ENCODE peak calls at places on chromosomes 11 and 22, in ten cellular contexts. D is neural progenitor cell; H is OCI-LY7; O is right atrium auricular region; I is heart right ventricle; G is CD8-positive, alpha-beta T cell; X is spleen; Z is cardiac muscle cell; N is MM.1S; T is body of pancreas. Y is an unnamed sample.

GRCh38 chr11:72179049-72179803 is 12.7 kb upstream of the FOLR1 start:
- DNase-seq in D (no peak), H (no peak), O (no peak), I (no peak), G (no peak), X (no peak), Z (no peak), N (no peak), T (no peak), Y (no peak)

GRCh38 chr22:46012182-46012880 is 35.4 kb upstream of the WNT7B start:
- DNase-seq in D (no peak), H (no peak), O (no peak), I (no peak), G (no peak), X (peak), Z (no peak), N (no peak), T (no peak), Y (no peak)

GRCh38 chr11:98565311-98565710 is 455.4 kb upstream of the CNTN5 start:
- DNase-seq in D (no peak), H (no peak), O (no peak), I (no peak), G (no peak), X (no peak), Z (no peak), N (no peak), T (no peak), Y (no peak)

GRCh38 chr22:50010676-50011446 is 1.7 kb downstream of the IL17REL start:
- DNase-seq in D (no peak), H (no peak), O (no peak), I (no peak), G (peak), X (no peak), Z (no peak), N (no peak), T (no peak), Y (no peak)

GRCh38 chr22:46062232-46062615 is 85.3 kb upstream of the WNT7B start:
- DNase-seq in D (no peak), H (no peak), O (no peak), I (no peak), G (no peak), X (no peak), Z (no peak), N (no peak), T (no peak), Y (no peak)

GRCh38 chr11:45021692-45022130 is 71.0 kb upstream of the TP53I11 start:
- DNase-seq in D (peak), H (no peak), O (peak), I (peak), G (no peak), X (no peak), Z (peak), N (peak), T (peak), Y (peak)

GRCh38 chr11:2144549-2145220 is 5.5 kb upstream of the IGF2 start:
- DNase-seq in D (no peak), H (no peak), O (no peak), I (no peak), G (no peak), X (no peak), Z (no peak), N (no peak), T (no peak), Y (no peak)

GRCh38 chr11:62552931-62553838 is 6.6 kb upstream of the AHNAK start:
- DNase-seq in D (peak), H (no peak), O (peak), I (peak), G (no peak), X (peak), Z (peak), N (no peak), T (peak), Y (peak)

GRCh38 chr11:1641096-1641495 is 11.5 kb downstream of the KRTAP5-5 start:
- DNase-seq in D (no peak), H (no peak), O (no peak), I (no peak), G (no peak), X (peak), Z (no peak), N (no peak), T (no peak), Y (no peak)

GRCh38 chr11:7060828-7061227 is 28.0 kb upstream of the RBMXL2 start:
- DNase-seq in D (no peak), H (no peak), O (no peak), I (no peak), G (no peak), X (no peak), Z (no peak), N (no peak), T (no peak), Y (no peak)

GRCh38 chr11:85704967-85705366 is 19.0 kb upstream of the CCDC89 start:
- DNase-seq in D (no peak), H (no peak), O (no peak), I (no peak), G (no peak), X (no peak), Z (no peak), N (no peak), T (no peak), Y (no peak)

GRCh38 chr11:73199446-73199845 is 18.6 kb upstream of the P2RY2 start:
- DNase-seq in D (no peak), H (no peak), O (no peak), I (no peak), G (no peak), X (no peak), Z (no peak), N (no peak), T (no peak), Y (no peak)

GRCh38 chr11:17208257-17208999 is 642 bp upstream of the PIK3C2A start:
- DNase-seq in D (peak), H (peak), O (peak), I (no peak), G (no peak), X (no peak), Z (peak), N (peak), T (peak), Y (peak)

GRCh38 chr11:20632169-20632532 is 32.7 kb downstream of the SLC6A5 start:
- DNase-seq in D (no peak), H (no peak), O (no peak), I (no peak), G (no peak), X (no peak), Z (no peak), N (no peak), T (no peak), Y (no peak)

GRCh38 chr11:20627026-20627425 is 27.6 kb downstream of the SLC6A5 start:
- DNase-seq in D (no peak), H (no peak), O (no peak), I (no peak), G (no peak), X (no peak), Z (no peak), N (peak), T (no peak), Y (no peak)

GRCh38 chr11:20634781-20635180 is 34.6 kb upstream of the NELL1 start:
- DNase-seq in D (no peak), H (no peak), O (no peak), I (no peak), G (no peak), X (no peak), Z (no peak), N (no peak), T (no peak), Y (no peak)

GRCh38 chr11:20634044-20634443 is 34.6 kb downstream of the SLC6A5 start:
- DNase-seq in D (no peak), H (no peak), O (no peak), I (no peak), G (no peak), X (no peak), Z (no peak), N (no peak), T (no peak), Y (no peak)

DNA sequence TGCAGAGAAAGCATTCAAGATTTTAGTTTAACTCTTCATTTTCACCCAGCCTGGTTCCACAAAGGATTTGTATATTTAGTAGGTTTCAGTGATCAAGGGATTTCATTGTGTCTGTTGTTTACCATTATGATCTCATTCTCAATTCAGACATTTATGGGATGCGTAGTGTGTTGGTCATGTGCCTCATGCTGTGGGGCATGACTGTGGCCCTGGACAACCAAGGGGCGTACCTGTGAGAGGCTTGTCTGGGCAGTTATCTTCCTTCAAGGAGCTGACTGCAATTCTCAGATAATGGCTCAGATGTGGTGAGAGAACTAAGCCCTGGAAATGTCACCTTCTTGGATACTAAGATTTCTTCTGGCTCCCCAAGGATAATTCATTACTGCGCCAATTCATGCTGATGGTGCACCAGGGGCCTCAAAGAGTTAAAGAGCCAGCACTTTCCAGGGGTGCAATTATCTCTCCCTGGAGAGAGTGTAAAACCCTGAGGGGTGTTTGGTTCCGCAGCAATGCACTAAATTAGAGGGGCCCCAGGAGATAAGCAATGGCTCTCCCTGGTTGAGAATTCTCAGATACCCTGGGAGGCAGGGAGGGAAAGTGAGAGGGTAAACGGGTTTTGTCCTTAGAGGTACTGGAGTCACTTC is 32.2 kb downstream of the SLC6A5 start:
- DNase-seq in D (no peak), H (no peak), O (no peak), I (no peak), G (no peak), X (no peak), Z (no peak), N (no peak), T (no peak), Y (no peak)
- H3K27ac ChIP-seq in D (no peak), H (no peak), O (no peak), I (no peak), G (no peak), X (no peak), Z (no peak), N (peak), T (no peak), Y (no peak)

DNA sequence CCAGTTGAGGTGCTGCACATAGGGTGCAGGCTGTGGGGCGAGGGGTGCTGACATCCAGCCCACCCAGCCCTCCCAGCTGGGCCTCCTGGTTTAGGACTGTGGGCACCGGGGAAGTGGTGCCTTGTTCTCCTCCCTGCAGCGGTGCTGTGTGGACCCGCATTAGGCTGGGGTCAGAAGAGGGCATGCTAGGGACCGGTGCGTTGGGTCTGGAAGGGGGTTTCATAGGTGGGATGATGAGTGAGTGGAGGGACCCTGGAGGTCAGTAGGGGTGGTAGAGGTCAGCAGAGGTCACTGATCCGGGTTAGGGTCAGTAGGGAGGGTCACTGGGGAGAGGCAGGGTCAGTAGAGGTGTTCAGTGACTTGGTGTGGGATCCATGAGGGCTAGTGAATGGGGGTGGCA is 6.7 kb upstream of the MYBPC3 start:
- DNase-seq in D (no peak), H (no peak), O (no peak), I (no peak), G (no peak), X (peak), Z (no peak), N (no peak), T (no peak), Y (no peak)
- TF ChIP-seq CTCF in D (no peak), H (no peak), O (no peak), I (no peak), G (no peak), X (no peak), Z (no peak), N (no peak), T (no peak), Y (no peak)

DNA sequence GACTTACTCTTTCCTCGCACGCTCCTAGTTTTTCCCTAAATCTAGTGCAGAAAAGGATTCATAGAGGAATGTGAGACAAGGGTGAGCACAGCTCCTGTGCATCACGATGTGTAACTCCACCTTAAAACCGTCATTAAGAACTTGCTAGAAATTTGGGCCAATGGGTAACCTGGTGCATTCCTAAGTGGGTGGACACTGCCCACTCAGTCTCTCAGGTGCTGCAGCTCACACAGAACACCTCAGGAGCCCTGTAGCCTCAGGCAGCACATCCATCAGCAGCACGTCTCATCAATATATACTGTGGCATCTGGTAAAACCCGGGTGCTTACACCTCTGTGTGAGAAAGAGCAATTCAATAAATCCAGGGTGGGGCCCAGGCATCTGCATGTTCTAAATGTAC is 12.4 kb downstream of the POU2AF3 start:
- DNase-seq in D (no peak), H (no peak), O (no peak), I (no peak), G (no peak), X (no peak), Z (no peak), N (no peak), T (no peak), Y (no peak)
- H3K27ac ChIP-seq in D (no peak), H (no peak), O (no peak), I (no peak), G (no peak), X (no peak), Z (no peak), N (no peak), T (no peak), Y (no peak)

GRCh38 chr22:31789803-31790202 is 36.0 kb downstream of the DEPDC5 start:
- DNase-seq in D (no peak), H (peak), O (no peak), I (no peak), G (no peak), X (no peak), Z (peak), N (no peak), T (no peak), Y (no peak)

GRCh38 chr22:31790240-31790639 is 36.4 kb downstream of the DEPDC5 start:
- DNase-seq in D (no peak), H (peak), O (no peak), I (no peak), G (no peak), X (no peak), Z (no peak), N (no peak), T (no peak), Y (no peak)
- TF ChIP-seq CTCF in D (no peak), H (peak), O (no peak), I (no peak), G (no peak), X (no peak), Z (no peak), N (no peak), T (no peak), Y (no peak)

DNA sequence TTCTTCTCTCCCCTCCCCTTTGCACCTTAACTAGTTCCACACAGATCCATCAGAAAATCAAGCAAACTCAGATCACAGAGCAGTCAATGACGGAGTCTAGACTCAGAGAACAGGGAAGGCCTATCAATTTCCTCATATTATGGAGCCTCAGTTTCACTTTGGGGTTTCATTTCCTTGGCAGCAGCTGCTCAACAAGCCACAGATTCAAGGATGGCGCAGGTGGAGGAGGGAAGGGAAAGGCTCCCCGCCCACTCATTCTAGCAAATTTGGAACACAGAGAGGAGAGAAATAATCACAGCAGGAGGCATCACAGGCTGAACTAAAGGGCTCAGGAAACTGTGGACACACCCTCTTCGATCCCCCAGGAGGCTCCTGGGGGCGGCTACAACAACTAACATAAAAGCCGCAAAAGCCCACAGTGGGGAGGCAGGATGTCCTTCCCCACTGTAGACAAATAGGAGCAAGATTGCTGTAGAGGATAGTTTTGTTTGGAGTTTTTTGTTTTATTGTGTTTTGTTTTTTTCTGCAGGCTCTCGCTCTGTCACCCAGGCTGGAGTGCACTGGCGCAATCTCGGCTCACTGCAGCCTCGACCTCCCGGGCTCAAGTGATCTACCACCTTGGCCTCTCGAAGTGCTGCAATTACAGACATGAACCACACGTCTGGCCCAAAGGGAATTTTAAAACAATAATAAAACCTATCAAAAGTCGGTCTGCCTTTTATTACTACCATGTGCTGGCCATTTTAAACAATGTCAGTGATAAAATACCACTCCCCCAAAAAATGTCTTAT is 3.4 kb downstream of the PLAAT3 start:
- DNase-seq in D (peak), H (no peak), O (no peak), I (no peak), G (no peak), X (no peak), Z (no peak), N (no peak), T (no peak), Y (no peak)
- H3K27ac ChIP-seq in D (no peak), H (no peak), O (peak), I (no peak), G (no peak), X (peak), Z (no peak), N (no peak), T (no peak), Y (peak)

DNA sequence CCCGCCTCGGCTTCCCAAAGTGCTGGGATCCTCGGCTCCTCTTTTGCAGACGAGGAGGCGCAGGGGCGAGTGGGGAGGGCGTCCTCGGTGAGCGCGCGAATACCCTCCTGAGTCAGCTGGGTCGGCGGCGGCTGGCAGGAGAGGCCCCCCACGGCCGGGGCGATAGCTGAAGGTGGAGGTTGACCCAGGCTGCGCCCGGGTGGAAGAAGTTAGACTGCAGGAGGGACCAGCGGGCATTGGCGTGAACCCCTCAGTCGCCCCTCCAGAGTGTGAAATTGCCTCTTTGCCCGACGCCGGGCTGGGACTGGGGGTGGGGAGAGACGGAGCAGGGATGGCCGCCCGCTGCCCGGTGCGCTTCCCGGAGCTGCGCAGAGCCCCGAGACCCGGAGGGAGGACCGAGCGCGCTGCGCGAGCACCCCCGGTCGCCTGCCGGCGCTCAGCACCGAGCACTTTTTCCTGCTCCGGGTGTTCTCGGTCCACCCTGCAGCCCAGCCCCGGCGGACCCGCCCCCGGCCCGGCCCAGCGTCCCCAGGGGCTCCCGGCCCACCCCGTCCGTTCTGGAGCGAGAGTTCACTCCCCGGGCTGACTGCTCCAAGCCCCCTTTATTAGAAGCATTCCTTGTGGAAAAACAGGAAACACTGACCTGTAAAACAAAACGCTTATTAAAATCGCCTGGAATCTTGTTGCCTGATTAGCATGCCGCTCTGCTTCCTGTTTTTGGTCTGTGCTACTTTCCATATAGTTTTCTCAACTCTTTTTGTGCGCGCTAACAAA is 13.7 kb upstream of the CPT1A start:
- DNase-seq in D (peak), H (no peak), O (no peak), I (peak), G (no peak), X (peak), Z (no peak), N (peak), T (peak), Y (no peak)
- TF ChIP-seq CTCF in D (peak), H (no peak), O (no peak), I (no peak), G (no peak), X (no peak), Z (peak), N (peak), T (peak), Y (no peak)

GRCh38 chr11:65890324-65891179 is at the start of gene CCDC85B:
- DNase-seq in D (peak), H (peak), O (peak), I (peak), G (peak), X (peak), Z (peak), N (peak), T (peak), Y (peak)

GRCh38 chr11:65895482-65895981 is 4.7 kb downstream of the FOSL1 start:
- DNase-seq in D (no peak), H (no peak), O (no peak), I (no peak), G (no peak), X (no peak), Z (no peak), N (no peak), T (no peak), Y (no peak)

GRCh38 chr11:65891180-65892136 is 985 bp downstream of the CCDC85B start:
- DNase-seq in D (peak), H (peak), O (no peak), I (peak), G (no peak), X (peak), Z (peak), N (no peak), T (no peak), Y (no peak)

GRCh38 chr11:65894034-65894591 is 3.6 kb downstream of the CCDC85B start:
- DNase-seq in D (no peak), H (peak), O (no peak), I (peak), G (no peak), X (peak), Z (no peak), N (peak), T (no peak), Y (no peak)

DNA sequence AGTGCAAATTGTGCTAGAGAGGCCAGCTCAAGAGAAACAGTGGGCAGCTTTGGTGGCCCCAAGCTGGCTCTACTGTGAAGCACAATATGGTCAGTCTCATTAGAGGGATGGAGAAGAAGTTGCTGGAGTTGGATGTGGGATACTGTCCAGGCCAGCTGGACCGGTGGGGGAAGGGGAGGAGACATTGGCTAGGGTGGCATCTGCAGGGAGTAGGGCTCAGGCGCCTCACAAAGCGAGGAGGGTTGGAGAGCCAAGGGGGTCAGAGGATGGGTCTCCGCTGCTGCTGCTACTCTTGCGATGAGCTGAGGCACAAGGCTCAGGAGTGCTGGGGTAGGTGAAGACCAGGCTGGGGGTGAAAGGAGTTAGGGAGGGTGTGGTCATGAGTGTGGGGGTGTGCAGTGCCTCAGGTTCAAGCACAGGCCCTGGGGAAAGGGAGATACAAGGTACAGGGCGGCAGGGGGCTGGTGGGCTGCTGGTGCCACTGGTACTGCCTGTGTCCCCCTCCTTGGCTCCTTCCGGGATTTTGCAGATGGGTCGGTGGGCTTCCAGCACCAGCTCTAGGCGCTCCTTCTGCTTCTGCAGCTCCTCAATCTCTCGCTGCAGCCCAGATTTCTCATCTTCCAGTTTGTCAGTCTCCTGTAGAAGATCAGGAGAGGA is 2.3 kb downstream of the CCDC85B start:
- DNase-seq in D (no peak), H (no peak), O (no peak), I (no peak), G (no peak), X (peak), Z (no peak), N (no peak), T (no peak), Y (no peak)
- H3K27ac ChIP-seq in D (no peak), H (peak), O (peak), I (peak), G (peak), X (peak), Z (peak), N (no peak), T (no peak), Y (peak)

GRCh38 chr11:75597636-75598035 is 35.6 kb downstream of the SERPINH1 start:
- DNase-seq in D (peak), H (peak), O (no peak), I (no peak), G (no peak), X (no peak), Z (peak), N (peak), T (no peak), Y (no peak)
- TF ChIP-seq CTCF in D (peak), H (peak), O (peak), I (peak), G (no peak), X (no peak), Z (peak), N (peak), T (no peak), Y (no peak)

Y was measured in lung.